ENCODE peak calls at places on chromosomes 3 and 15, in nine cellular contexts. C is heart right ventricle, S is PC-3, D is endothelial cell, O is pancreas, G is esophagus squamous epithelium, F is tibial artery, I is progenitor cell of endocrine pancreas, Z is brain microvascular endothelial cell. B is an unnamed sample.

GRCh38 chr3:42849017-42849416 is 26.7 kb downstream of the CYP8B1 start:
- DNase-seq in D (no peak), S (no peak), F (no peak), C (no peak), Z (no peak), O (no peak), I (no peak), G (no peak), B (no peak)

GRCh38 chr3:182364723-182365650 is 428.3 kb upstream of the ATP11B start:
- DNase-seq in F (no peak), O (no peak), I (no peak), G (no peak), C (no peak), S (peak), D (no peak), Z (no peak), B (no peak)

GRCh38 chr3:15638891-15639262 is 37.3 kb downstream of the BTD start:
- DNase-seq in F (no peak), I (no peak), G (no peak), O (no peak), D (no peak), Z (no peak), C (no peak), S (no peak), B (no peak)

GRCh38 chr15:67823371-67824156 is 1.7 kb upstream of the SKOR1 start:
- DNase-seq in G (no peak), D (no peak), S (no peak), Z (no peak), C (no peak), F (no peak), I (no peak), O (peak), B (peak)

GRCh38 chr3:187040637-187041361 is 98.5 kb downstream of the RPL39L start:
- DNase-seq in Z (peak), O (no peak), D (no peak), F (no peak), C (no peak), S (peak), I (no peak), G (no peak), B (no peak)

GRCh38 chr3:138118863-138119766 is 3.7 kb upstream of the DZIP1L start:
- DNase-seq in S (peak), F (peak), Z (peak), C (peak), I (peak), D (peak), O (peak), G (no peak), B (peak)

GRCh38 chr15:65069179-65069578 is 1.4 kb upstream of the RASL12 start:
- DNase-seq in O (no peak), C (no peak), Z (peak), F (no peak), G (no peak), S (no peak), D (no peak), I (no peak), B (no peak)

GRCh38 chr15:100778831-100779288 is 100.8 kb upstream of the ALDH1A3 start:
- DNase-seq in F (peak), Z (no peak), G (no peak), D (no peak), I (peak), S (no peak), O (peak), C (no peak), B (no peak)

GRCh38 chr3:42701371-42702065 is 1.1 kb downstream of the HHATL start:
- DNase-seq in I (peak), C (peak), Z (no peak), D (peak), F (peak), O (no peak), S (peak), G (no peak), B (no peak)

GRCh38 chr15:71559098-71559497 is 251.3 kb upstream of the NR2E3 start:
- DNase-seq in O (no peak), F (no peak), C (no peak), Z (peak), D (no peak), S (peak), G (no peak), I (no peak), B (no peak)

GRCh38 chr15:90903733-90904536 is 833 bp downstream of the MAN2A2 start:
- DNase-seq in O (peak), Z (no peak), S (peak), D (peak), G (no peak), I (no peak), F (no peak), C (no peak), B (no peak)

GRCh38 chr3:74897006-74897405 is 282.5 kb upstream of the CNTN3 start:
- DNase-seq in D (peak), Z (no peak), O (no peak), G (no peak), I (no peak), C (no peak), F (no peak), S (no peak), B (no peak)

GRCh38 chr3:156749244-156749643 is 74.9 kb downstream of the TIPARP start:
- DNase-seq in S (no peak), Z (peak), F (no peak), G (no peak), C (no peak), I (no peak), D (no peak), O (no peak), B (peak)

GRCh38 chr3:186361246-186361611 is 805 bp downstream of the DGKG start:
- DNase-seq in D (no peak), S (no peak), G (no peak), Z (no peak), F (no peak), O (no peak), C (no peak), I (no peak), B (no peak)

GRCh38 chr15:64865998-64866520 is 24.3 kb downstream of the PLEKHO2 start:
- DNase-seq in G (no peak), C (no peak), D (no peak), I (no peak), F (no peak), S (no peak), Z (peak), O (no peak), B (no peak)

GRCh38 chr15:40369971-40370370 is 12.0 kb downstream of the DISP2 start:
- DNase-seq in S (no peak), O (no peak), D (no peak), F (no peak), G (no peak), C (no peak), Z (no peak), I (no peak), B (no peak)

GRCh38 chr15:67783303-67783702 is 42.0 kb upstream of the SKOR1 start:
- DNase-seq in I (no peak), G (no peak), D (no peak), C (no peak), Z (no peak), S (no peak), F (no peak), O (no peak), B (no peak)

GRCh38 chr3:45777111-45777752 is 19.1 kb downstream of the SLC6A20 start:
- DNase-seq in O (no peak), C (no peak), I (no peak), Z (no peak), G (no peak), F (no peak), D (no peak), S (no peak), B (no peak)

GRCh38 chr3:23873941-23874340 is 42.8 kb downstream of the NKIRAS1 start:
- DNase-seq in Z (no peak), O (no peak), I (no peak), G (no peak), D (no peak), S (no peak), C (no peak), F (no peak), B (no peak)

GRCh38 chr3:41434781-41435180 is 235.5 kb downstream of the CTNNB1 start:
- DNase-seq in S (no peak), D (no peak), I (no peak), F (no peak), Z (no peak), G (no peak), O (no peak), C (no peak), B (no peak)

GRCh38 chr3:174439621-174440349 is 419.3 kb upstream of the NAALADL2 start:
- DNase-seq in F (peak), G (no peak), D (peak), C (no peak), Z (peak), O (no peak), I (no peak), S (peak), B (no peak)

DNA sequence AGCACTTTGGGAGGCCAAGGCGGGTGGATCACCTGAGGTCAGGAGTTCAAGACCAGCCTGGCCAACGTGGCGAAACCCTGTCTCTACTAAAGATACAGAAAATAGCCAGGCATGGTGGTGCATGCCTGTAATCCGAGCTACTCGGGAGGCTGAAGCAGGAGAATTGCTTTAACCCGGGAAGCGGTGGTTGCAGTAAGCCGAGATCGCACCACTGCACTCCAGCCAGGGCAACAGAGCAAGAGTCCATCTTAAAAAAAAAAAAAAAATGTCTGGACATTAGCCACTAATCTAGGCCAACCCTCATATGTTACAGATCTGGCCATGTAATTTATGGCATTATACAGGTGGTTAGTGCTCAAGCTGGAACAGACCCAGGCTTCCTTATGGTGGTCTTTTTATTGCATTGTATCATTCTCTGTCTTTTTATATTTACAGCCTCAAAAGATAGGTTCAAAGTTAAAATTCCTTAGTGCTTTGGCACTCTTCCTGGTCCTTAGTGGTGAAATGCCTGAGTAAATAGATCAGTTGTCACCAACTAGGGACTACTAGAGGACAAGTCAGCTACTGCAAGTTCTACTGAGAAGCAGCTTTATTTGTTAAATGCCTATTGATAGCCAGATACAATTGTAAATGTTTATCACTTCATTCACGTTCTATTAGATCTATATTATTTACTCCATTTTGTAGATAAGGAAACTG is 16.0 kb downstream of the STARD9 start:
- DNase-seq in G (no peak), Z (peak), O (no peak), C (no peak), I (no peak), D (no peak), F (no peak), S (peak), B (no peak)
- TF ChIP-seq CTCF in G (no peak), Z (peak), O (peak), C (peak), I (peak), D (no peak), F (peak), S (peak), B (peak)

GRCh38 chr3:36124118-36124796 is 256.0 kb upstream of the STAC start:
- DNase-seq in F (no peak), Z (peak), I (peak), G (no peak), O (no peak), D (peak), C (no peak), S (peak), B (peak)
- TF ChIP-seq CTCF in F (no peak), Z (peak), I (peak), G (no peak), O (no peak), D (peak), C (no peak), S (peak), B (no peak)

GRCh38 chr3:168824107-168824506 is 728.4 kb upstream of the GOLIM4 start:
- DNase-seq in C (no peak), S (no peak), D (no peak), G (no peak), I (no peak), F (no peak), Z (no peak), O (no peak), B (no peak)
- TF ChIP-seq CTCF in C (no peak), S (no peak), D (no peak), G (no peak), I (no peak), F (no peak), Z (no peak), O (no peak), B (no peak)

DNA sequence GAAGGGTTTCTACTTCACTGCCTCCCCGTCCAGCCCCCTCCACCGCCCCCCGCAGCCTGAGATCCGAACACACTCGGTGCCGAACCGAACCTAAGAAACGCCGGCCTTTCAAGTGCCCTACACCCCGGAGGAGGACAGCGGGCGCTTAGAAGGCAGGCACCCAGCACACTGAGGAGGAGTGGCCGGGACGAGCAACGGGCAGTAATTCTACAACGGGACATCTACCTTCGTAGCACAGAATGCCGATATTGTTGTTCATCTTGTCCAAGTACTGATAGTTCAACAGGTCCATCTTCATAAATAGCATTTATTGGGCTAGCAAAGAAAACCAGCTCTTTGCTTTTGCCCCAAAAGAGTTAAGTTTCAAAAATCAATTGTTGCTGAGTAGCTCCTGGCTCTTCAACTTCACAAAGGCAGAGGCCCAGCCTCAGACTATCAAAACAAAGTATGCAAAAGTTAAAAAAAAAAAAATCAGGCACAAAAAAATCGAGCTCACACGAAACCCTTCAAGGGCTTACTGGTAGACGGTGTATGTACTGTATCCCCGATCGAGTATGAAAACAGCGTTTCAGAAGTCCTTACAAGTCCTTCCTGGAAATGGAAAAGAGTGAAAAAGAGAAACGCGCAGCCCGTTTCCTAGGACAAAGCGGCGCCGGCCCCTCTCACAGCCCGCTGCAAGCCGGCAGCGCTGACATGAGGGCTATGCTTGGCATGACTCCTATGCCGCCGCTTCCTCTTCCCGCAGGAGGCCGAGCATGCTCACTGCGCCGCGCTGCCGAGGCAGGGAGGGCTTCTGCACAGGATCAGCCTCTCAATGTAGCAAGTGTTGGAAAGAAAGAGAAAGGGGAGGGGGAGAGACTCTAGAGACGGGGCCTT is at the start of gene VGLL4:
- DNase-seq in F (peak), O (peak), G (peak), Z (peak), C (peak), S (peak), I (peak), D (peak), B (peak)
- TF ChIP-seq CTCF in F (no peak), O (no peak), G (no peak), Z (peak), C (peak), S (no peak), I (no peak), D (no peak), B (no peak)

GRCh38 chr15:70132571-70132970 is 34.9 kb upstream of the TLE3 start:
- DNase-seq in D (no peak), C (no peak), F (no peak), O (no peak), Z (no peak), G (no peak), S (no peak), I (no peak), B (no peak)
- TF ChIP-seq CTCF in D (no peak), C (no peak), F (no peak), O (no peak), Z (no peak), G (no peak), S (no peak), I (no peak), B (no peak)

DNA sequence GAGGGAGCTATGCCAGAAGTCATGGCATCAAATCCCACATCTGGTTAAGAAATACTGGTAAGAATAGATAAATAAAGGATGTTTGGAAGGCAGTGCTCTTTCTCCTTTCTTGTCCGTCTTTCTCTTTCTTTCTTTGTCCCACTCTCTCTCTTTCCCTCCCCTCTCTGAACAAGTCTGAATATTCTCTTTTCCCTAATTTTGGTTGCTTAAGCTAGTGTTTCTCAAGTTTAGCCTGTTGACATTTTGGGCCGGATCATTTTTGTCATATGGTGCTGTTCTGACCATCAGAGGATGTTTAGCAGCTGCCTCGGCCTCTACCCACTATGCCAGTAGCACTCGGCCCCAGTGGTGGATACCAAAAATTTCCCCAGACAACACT is 405.3 kb upstream of the C2CD4B start:
- DNase-seq in S (no peak), O (no peak), I (no peak), Z (no peak), F (peak), D (no peak), C (no peak), G (no peak), B (no peak)
- TF ChIP-seq CTCF in S (no peak), O (no peak), I (no peak), Z (no peak), F (no peak), D (no peak), C (no peak), G (no peak), B (no peak)

DNA sequence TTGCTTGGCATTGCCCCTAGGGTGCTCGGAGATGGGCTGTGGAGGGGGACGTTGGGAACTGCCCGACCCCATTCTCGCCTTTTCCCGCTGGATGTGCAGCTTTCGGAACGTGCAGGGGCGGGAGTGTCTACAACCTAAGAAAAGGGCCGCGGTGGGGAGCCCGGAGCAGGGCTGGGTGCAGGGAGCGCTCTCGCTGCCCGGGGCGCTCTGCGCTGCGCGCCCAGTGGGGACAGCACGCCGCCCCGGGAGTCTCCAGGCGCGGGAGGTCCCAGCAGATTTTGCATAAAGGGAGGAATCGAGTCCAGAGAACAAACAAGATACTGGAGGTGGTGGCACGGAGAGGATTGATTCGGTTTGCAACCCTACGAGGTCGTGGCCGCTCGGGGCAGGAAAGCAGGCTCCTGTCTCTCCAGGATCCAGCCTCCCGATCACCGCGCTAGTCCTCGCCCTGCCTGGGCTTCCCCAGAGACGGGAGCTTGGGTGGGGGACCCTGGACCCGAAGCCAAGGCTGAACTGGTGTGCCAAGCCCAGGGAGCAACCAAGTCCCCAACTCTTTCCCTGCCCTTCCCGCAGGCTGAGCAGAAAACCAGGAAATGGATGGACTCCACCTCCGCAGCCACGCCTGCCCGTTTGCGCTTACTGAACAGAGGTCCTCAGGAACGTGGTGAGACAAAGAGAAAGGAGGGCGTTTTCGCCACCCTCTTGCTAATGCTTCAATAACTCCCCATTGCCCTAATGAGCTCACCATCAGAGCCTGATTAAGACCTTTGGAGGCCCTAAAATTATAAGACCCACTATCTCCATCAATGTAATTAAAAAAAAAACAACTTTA is 59.7 kb downstream of the NOX5 start:
- DNase-seq in O (peak), S (peak), C (peak), G (no peak), Z (peak), D (peak), F (peak), I (peak), B (peak)
- TF ChIP-seq CTCF in O (no peak), S (no peak), C (peak), G (no peak), Z (peak), D (no peak), F (no peak), I (peak), B (no peak)

GRCh38 chr3:153669527-153669926 is 451.7 kb upstream of the ARHGEF26 start:
- DNase-seq in F (no peak), G (no peak), S (no peak), D (no peak), O (no peak), C (no peak), I (no peak), Z (no peak), B (no peak)
- TF ChIP-seq CTCF in F (no peak), G (no peak), S (no peak), D (no peak), O (no peak), C (no peak), I (peak), Z (no peak), B (no peak)